ENCODE peak calls at places on chromosome 21, in seven cellular contexts. R is progenitor cell of endocrine pancreas, S is endothelial cell, L is cardiac fibroblast, U is BJ, Y is ovary, W is right atrium auricular region. T is an unnamed sample.

GRCh38 chr21:45262041-45262581 is 25.6 kb downstream of the POFUT2 start:
- DNase-seq in R (no peak), S (no peak), L (no peak), U (no peak), Y (no peak), W (peak), T (no peak)

GRCh38 chr21:34589511-34590282 is 25.2 kb downstream of the RCAN1 start:
- DNase-seq in R (no peak), S (no peak), L (no peak), U (no peak), Y (no peak), W (no peak), T (no peak)

GRCh38 chr21:42973309-42973990 is 912 bp upstream of the PKNOX1 start:
- DNase-seq in R (no peak), S (no peak), L (no peak), U (no peak), Y (peak), W (peak), T (no peak)

GRCh38 chr21:44433791-44434567 is 21.3 kb upstream of the LRRC3 start:
- DNase-seq in R (no peak), S (no peak), L (no peak), U (no peak), Y (no peak), W (no peak), T (no peak)

GRCh38 chr21:15057290-15057689 is 7.5 kb downstream of the NRIP1 start:
- DNase-seq in R (no peak), S (no peak), L (no peak), U (no peak), Y (no peak), W (no peak), T (no peak)

GRCh38 chr21:23725576-23725975 is 1881.7 kb downstream of the MRPL39 start:
- DNase-seq in R (no peak), S (no peak), L (no peak), U (no peak), Y (no peak), W (no peak), T (no peak)

GRCh38 chr21:45994738-45995685 is 13.4 kb downstream of the COL6A1 start:
- DNase-seq in R (no peak), S (peak), L (no peak), U (no peak), Y (peak), W (peak), T (no peak)

GRCh38 chr21:25925936-25926335 is 191.2 kb downstream of the GABPA start:
- DNase-seq in R (no peak), S (peak), L (peak), U (no peak), Y (no peak), W (no peak), T (no peak)

GRCh38 chr21:45620201-45620600 is 23.3 kb upstream of the PCBP3 start:
- DNase-seq in R (no peak), S (no peak), L (no peak), U (no peak), Y (no peak), W (no peak), T (no peak)

GRCh38 chr21:35025206-35026152 is 23.6 kb downstream of the RUNX1 start:
- DNase-seq in R (no peak), S (no peak), L (no peak), U (no peak), Y (no peak), W (no peak), T (no peak)

GRCh38 chr21:44785620-44786344 is 15.8 kb downstream of the UBE2G2 start:
- DNase-seq in R (no peak), S (no peak), L (peak), U (no peak), Y (no peak), W (no peak), T (no peak)

GRCh38 chr21:46425566-46425965 is 33.1 kb upstream of the DIP2A start:
- DNase-seq in R (no peak), S (no peak), L (no peak), U (no peak), Y (no peak), W (no peak), T (no peak)

GRCh38 chr21:41952568-41953248 is 1.1 kb downstream of the C2CD2 start:
- DNase-seq in R (no peak), S (no peak), L (peak), U (no peak), Y (no peak), W (no peak), T (no peak)

GRCh38 chr21:41951876-41952567 is 1.8 kb downstream of the C2CD2 start:
- DNase-seq in R (no peak), S (no peak), L (no peak), U (no peak), Y (no peak), W (no peak), T (no peak)

GRCh38 chr21:41954654-41955499 is 1.1 kb upstream of the C2CD2 start:
- DNase-seq in R (no peak), S (no peak), L (no peak), U (no peak), Y (no peak), W (no peak), T (no peak)

GRCh38 chr21:41953831-41954653 is at the start of gene C2CD2:
- DNase-seq in R (peak), S (peak), L (peak), U (no peak), Y (peak), W (peak), T (peak)

DNA sequence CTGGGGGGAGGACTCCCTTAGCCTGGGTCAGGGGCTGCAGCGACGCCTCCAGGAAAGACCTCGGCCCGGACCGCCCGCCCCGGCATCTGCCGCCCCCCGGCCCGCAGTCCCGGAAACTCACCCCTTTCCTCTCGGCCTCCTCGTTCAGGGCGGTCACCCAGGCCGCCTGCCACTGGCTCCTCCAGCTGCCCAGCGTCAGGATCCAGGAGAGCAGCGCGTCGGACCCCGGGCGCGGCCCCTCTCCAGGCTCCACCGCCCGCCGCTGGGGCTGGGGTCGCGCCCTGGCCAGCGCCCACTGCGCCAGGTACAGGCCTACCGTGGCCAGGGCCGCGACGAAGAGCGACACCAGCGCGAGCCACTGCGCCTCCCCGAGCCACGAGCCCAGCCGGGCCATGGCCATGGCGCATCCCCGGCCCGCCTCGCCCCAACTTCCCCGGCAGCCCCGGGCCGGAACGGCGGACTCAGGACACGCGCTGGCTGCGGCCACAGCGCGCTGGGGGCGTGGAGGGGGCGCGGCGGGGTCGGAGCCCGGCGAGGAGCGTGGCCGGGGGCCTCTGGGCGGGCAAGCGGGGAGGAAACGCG is 478 bp downstream of the C2CD2 start:
- DNase-seq in R (no peak), S (peak), L (no peak), U (no peak), Y (no peak), W (no peak), T (peak)
- TF ChIP-seq CTCF in R (no peak), S (no peak), L (no peak), U (no peak), Y (no peak), W (no peak), T (no peak)

DNA sequence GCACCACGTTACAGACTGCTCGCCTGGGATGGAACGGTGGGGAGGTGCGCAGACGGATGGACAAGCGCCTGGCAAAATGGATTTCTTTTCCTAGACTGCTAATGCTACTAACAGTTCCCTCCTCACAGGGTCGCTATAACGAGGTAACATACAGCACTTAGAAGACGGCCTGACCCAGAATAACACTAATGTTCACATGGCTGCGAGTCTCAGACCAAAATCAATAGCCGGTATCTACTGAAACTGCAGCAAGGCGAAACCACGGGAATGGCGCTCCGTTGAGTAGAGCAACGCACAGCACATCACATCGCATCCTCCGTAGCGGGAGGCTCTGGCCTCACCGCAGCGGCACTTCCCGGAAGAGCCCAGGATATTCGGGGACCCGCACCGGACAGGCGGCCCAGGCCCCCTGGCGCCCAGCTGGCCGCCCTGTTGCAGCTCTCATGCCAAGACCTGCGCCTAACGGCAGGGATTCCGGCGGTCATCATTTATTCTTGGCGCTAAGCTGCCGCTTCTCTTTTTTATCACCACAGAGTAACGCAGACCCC is 46.6 kb downstream of the VPS26C start:
- DNase-seq in R (no peak), S (peak), L (peak), U (no peak), Y (peak), W (no peak), T (no peak)
- TF ChIP-seq CTCF in R (no peak), S (no peak), L (peak), U (peak), Y (no peak), W (no peak), T (peak)

DNA sequence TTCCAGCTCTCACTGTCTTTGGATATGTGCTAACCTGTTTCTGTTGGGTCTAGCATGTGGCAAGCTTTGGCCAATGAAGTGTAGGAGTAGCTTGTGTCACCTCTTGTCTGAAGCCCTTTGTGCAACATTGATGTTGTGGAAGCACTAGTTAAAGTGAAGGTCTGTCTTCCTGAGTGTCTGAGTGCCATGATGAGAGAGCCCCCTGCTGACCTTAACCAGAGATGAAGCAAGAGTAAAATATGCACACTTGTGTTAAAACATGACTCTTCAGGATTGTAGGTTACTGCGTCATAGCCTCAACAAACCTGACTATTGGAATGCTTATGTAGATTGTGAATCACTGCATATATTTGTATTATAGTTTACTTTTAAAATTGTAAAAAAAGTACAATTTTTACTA is 103.7 kb downstream of the NCAM2 start:
- DNase-seq in R (no peak), S (peak), L (peak), U (no peak), Y (no peak), W (no peak), T (no peak)
- TF ChIP-seq CTCF in R (peak), S (no peak), L (no peak), U (no peak), Y (no peak), W (peak), T (no peak)

DNA sequence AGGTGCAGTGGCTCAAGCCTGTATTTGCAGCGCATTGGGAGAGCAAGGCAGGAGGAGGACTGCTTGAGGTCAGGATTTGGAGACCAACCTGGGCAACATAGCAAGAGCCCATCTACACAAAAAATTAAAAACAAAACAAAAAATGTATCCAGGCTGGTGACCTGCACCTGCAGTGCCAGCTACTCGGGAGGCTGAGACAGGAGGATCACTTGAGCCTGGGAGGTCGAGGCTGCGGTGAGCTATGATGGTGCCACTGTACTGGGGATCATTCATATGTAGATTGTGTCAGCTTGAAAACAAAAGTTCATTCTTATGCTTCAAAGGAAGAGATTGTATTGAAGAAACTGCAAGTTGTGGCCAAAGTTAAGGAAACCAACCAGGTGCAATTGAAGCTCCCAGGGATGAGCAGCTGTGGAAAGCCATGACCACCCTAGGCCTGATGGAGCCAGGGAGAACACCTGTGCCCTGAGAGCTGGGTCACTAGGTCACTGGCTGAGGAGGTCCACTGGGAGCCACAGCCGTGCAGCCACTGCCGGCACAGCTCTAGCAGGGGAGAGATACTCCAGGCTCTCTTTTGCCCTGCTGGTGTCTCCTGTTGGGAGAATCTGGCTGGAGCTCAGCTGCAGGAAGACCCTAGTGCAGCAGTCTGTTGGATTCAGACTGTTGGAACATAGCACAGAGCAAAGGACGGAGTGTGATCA is 13.3 kb upstream of the BRWD1 start:
- DNase-seq in R (no peak), S (no peak), L (no peak), U (no peak), Y (no peak), W (no peak), T (no peak)
- TF ChIP-seq CTCF in R (no peak), S (no peak), L (no peak), U (no peak), Y (no peak), W (no peak), T (no peak)

GRCh38 chr21:27802816-27803475 is 836.1 kb upstream of the ADAMTS5 start:
- DNase-seq in R (no peak), S (peak), L (peak), U (no peak), Y (no peak), W (no peak), T (peak)
- TF ChIP-seq CTCF in R (peak), S (peak), L (peak), U (peak), Y (no peak), W (peak), T (peak)

DNA sequence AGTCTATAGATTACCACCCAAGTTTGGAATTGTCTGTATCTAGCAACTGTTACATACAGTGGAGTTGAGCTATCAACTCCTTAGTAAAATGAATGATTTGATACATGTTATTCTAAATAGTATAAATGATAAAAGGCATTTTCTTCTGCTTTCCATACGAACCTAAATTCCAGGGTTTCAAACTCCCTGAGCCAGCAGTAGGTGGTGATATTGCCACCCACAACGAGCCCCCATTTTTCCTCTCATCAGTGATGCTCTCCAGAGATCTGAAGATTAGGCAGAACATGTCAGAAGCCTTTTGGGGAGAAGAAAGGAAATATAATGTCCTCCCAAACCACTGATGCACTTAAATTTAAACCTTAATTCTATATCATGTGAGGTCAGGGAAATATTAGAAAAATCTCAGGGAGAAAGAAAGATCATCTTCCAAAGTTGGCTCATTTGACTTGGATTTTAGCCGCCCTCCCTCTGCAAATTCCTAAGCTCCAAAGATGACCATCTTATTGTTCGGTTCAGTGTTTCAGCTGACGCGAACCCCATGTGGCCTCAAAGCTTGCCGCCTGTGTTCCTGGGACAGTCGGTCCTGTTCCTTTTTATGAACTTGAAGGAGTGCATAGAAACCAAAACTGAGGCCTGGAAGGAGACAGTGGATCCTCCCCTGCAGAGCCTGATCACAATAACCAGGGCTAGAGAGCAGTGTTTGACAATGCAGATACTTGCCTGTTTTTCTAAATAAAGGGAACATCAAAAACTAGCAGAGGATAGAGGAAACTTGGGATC is 2.3 kb downstream of the EVA1C start:
- DNase-seq in R (no peak), S (no peak), L (peak), U (no peak), Y (no peak), W (no peak), T (peak)
- TF ChIP-seq CTCF in R (peak), S (no peak), L (peak), U (peak), Y (peak), W (peak), T (no peak)

GRCh38 chr21:36917487-36918158 is 48.8 kb downstream of the HLCS start:
- DNase-seq in R (no peak), S (peak), L (peak), U (no peak), Y (no peak), W (no peak), T (peak)
- TF ChIP-seq CTCF in R (peak), S (peak), L (peak), U (peak), Y (no peak), W (peak), T (no peak)

DNA sequence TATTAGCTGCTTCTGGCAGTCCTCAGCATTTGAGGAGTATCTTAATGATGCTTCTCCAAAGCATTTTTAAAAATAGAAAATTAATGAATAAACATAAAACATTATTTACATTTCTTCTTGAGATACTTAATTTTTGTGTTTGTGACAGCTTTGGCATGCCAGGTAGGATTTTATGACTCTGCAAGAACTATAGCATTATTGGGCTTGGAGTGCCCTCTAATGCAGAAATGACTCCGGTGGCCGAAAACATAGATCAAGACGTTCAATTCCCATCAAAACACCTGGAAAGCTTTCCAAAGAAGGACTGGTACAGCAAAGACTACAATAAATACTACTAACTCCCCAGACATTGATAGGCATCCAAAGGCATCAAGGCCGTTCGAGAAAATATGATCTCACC is 366.4 kb upstream of the CXADR start:
- DNase-seq in R (no peak), S (no peak), L (no peak), U (no peak), Y (no peak), W (no peak), T (no peak)
- TF ChIP-seq CTCF in R (no peak), S (no peak), L (no peak), U (no peak), Y (no peak), W (no peak), T (no peak)

GRCh38 chr21:29334717-29335428 is 36.2 kb downstream of the BACH1 start:
- DNase-seq in R (no peak), S (no peak), L (peak), U (no peak), Y (no peak), W (no peak), T (no peak)
- TF ChIP-seq CTCF in R (no peak), S (no peak), L (no peak), U (no peak), Y (no peak), W (no peak), T (no peak)